ENCODE peak calls at places on chromosomes 16 and 17, in nine cellular contexts. T is ascending aorta; O is fibroblast of lung; N is CD4-positive, alpha-beta T cell; D is Caco-2; X is H7; K is hepatocyte; U is CD4-positive, CD25-positive, alpha-beta regulatory T cell; J is neuronal stem cell. Y is an unnamed sample.

GRCh38 chr17:39808409-39808997 is 55.6 kb downstream of the IKZF3 start:
- DNase-seq in T (no peak), O (no peak), N (no peak), D (no peak), X (no peak), K (peak; percentile 9), U (no peak), J (no peak), Y (no peak)

GRCh38 chr17:8408371-8408770 is 10.7 kb upstream of the RNF222 start:
- DNase-seq in T (no peak), O (no peak), N (no peak), D (no peak), X (peak; percentile 67), K (no peak), U (no peak), J (no peak), Y (peak; percentile 81)

GRCh38 chr16:9062301-9062700 is 29.1 kb upstream of the HAPSTR1 start:
- DNase-seq in T (no peak), O (no peak), N (no peak), D (no peak), X (no peak), K (no peak), U (no peak), J (no peak), Y (no peak)

GRCh38 chr16:48960830-48961229 is 320.8 kb downstream of the CBLN1 start:
- DNase-seq in T (no peak), O (no peak), N (no peak), D (no peak), X (no peak), K (no peak), U (no peak), J (no peak), Y (no peak)

GRCh38 chr17:82917656-82918345 is 78.0 kb upstream of the ZNF750 start:
- DNase-seq in T (no peak), O (no peak), N (peak; percentile 17), D (peak; percentile 55), X (peak; percentile 93), K (no peak), U (no peak), J (no peak), Y (peak; percentile 87)

GRCh38 chr16:59573528-59574271 is 839.6 kb upstream of the GOT2 start:
- DNase-seq in T (no peak), O (peak; percentile 88), N (no peak), D (no peak), X (no peak), K (no peak), U (no peak), J (no peak), Y (no peak)

GRCh38 chr16:71347146-71347545 is 11.4 kb upstream of the CALB2 start:
- DNase-seq in T (no peak), O (no peak), N (no peak), D (no peak), X (peak; percentile 18), K (no peak), U (no peak), J (no peak), Y (no peak)

GRCh38 chr16:86854058-86854621 is 275.8 kb downstream of the FOXL1 start:
- DNase-seq in T (no peak), O (peak; percentile 89), N (no peak), D (no peak), X (no peak), K (peak; percentile 62), U (no peak), J (no peak), Y (no peak)

GRCh38 chr16:26599786-26600107 is 467.0 kb upstream of the C16orf82 start:
- DNase-seq in T (no peak), O (no peak), N (no peak), D (no peak), X (peak; percentile 17), K (no peak), U (no peak), J (no peak), Y (peak; percentile 69)

DNA sequence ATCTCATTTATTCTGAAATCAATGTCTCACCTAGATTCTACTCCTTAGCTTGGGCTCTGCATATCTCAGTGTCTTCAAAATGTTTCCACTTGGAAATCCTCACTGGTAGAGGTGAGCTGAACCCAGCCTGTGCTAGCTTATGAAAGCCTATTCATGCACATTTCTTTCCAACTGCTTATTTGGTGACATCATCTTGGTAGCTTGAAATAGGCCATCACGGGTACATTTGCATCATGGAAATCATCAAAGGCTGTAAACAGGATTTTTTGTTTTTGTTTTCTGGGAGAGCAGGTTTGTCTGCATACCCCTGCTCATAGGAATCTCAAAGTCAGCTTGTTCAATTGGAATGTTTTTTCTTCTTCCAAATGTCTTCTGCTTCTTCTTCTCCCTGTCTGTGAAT is 130.8 kb downstream of the KCNJ18 start:
- DNase-seq in T (no peak), O (no peak), N (no peak), D (no peak), X (no peak), K (no peak), U (no peak), J (no peak), Y (no peak)
- H3K27me3 ChIP-seq in T (no peaks in the 10 kb centered on the region), O (no peaks in the 10 kb centered on the region), N (no peaks in the 10 kb centered on the region), D (no peaks in the 10 kb centered on the region), X (no peaks in the 10 kb centered on the region), K (no peaks in the 10 kb centered on the region), U (no peaks in the 10 kb centered on the region), J (no peaks in the 10 kb centered on the region), Y (no peaks in the 10 kb centered on the region)

DNA sequence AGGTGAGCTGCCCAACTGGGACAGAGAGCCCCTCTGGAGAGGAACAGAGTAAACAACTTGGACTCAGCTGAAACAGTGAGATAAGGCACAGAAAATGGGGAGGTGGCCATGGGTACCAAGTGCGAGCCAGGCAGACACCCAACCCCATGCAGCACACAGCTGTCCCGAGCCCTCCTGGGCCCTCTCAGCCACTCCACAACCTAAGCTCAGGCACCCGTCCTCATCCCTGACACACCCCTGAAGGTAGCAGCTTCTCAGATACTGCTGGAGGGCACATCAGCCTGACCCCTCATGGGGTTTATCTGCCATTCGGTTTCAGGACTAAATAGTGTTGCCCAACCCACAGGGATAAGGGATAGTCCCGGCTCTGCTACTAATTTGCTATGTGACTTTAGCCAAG is 4.8 kb upstream of the GFOD2 start:
- DNase-seq in T (no peak), O (no peak), N (no peak), D (no peak), X (no peak), K (no peak), U (no peak), J (no peak), Y (no peak)
- H3K27me3 ChIP-seq in T (no peaks in the 10 kb centered on the region), O (no peaks in the 10 kb centered on the region), N (no peaks in the 10 kb centered on the region), D (no peaks in the 10 kb centered on the region), X (no peaks in the 10 kb centered on the region), K (no peaks in the 10 kb centered on the region), U (no peaks in the 10 kb centered on the region), J (no peaks in the 10 kb centered on the region), Y (no peaks in the 10 kb centered on the region)

GRCh38 chr17:49156256-49156655 is 23.7 kb downstream of the B4GALNT2 start:
- DNase-seq in T (no peak), O (no peak), N (no peak), D (no peak), X (no peak), K (no peak), U (no peak), J (no peak), Y (no peak)
- H3K27me3 ChIP-seq in T (no peaks in the 10 kb centered on the region), O (peaks cover 2% of the 10 kb centered on the region), N (peaks cover 18% of the 10 kb centered on the region), D (no peaks in the 10 kb centered on the region), X (no peaks in the 10 kb centered on the region), K (peaks cover 5% of the 10 kb centered on the region), U (peaks cover 4% of the 10 kb centered on the region), J (peaks cover 22% of the 10 kb centered on the region), Y (no peaks in the 10 kb centered on the region)

GRCh38 chr17:74037320-74037719 is 166.2 kb upstream of the RPL38 start:
- DNase-seq in T (no peak), O (no peak), N (no peak), D (no peak), X (no peak), K (peak; percentile 70), U (no peak), J (no peak), Y (peak; percentile 83)

GRCh38 chr17:74031314-74032080 is 172.0 kb upstream of the RPL38 start:
- DNase-seq in T (no peak), O (no peak), N (no peak), D (no peak), X (no peak), K (no peak), U (no peak), J (no peak), Y (no peak)

GRCh38 chr17:74028717-74029116 is 174.8 kb upstream of the RPL38 start:
- DNase-seq in T (no peak), O (no peak), N (no peak), D (no peak), X (no peak), K (no peak), U (no peak), J (no peak), Y (no peak)

GRCh38 chr17:74027539-74027938 is 175.9 kb upstream of the RPL38 start:
- DNase-seq in T (no peak), O (no peak), N (no peak), D (no peak), X (no peak), K (no peak), U (no peak), J (no peak), Y (no peak)

GRCh38 chr17:74032222-74032621 is 171.3 kb upstream of the RPL38 start:
- DNase-seq in T (no peak), O (no peak), N (no peak), D (no peak), X (peak; percentile 50), K (no peak), U (no peak), J (no peak), Y (peak; percentile 75)
- H3K27me3 ChIP-seq in T (no peaks in the 10 kb centered on the region), O (no peaks in the 10 kb centered on the region), N (no peaks in the 10 kb centered on the region), D (no peaks in the 10 kb centered on the region), X (no peaks in the 10 kb centered on the region), K (peaks cover 4% of the 10 kb centered on the region), U (no peaks in the 10 kb centered on the region), J (peaks cover 28% of the 10 kb centered on the region), Y (no peaks in the 10 kb centered on the region)

GRCh38 chr17:47131761-47132160 is 57.3 kb downstream of the CDC27 start:
- DNase-seq in T (no peak), O (no peak), N (no peak), D (no peak), X (no peak), K (no peak), U (no peak), J (no peak), Y (no peak)

GRCh38 chr17:47135235-47135634 is 53.9 kb downstream of the CDC27 start:
- DNase-seq in T (no peak), O (no peak), N (no peak), D (no peak), X (no peak), K (no peak), U (no peak), J (no peak), Y (no peak)
- H3K27me3 ChIP-seq in T (no peaks in the 10 kb centered on the region), O (no peaks in the 10 kb centered on the region), N (no peaks in the 10 kb centered on the region), D (no peaks in the 10 kb centered on the region), X (no peaks in the 10 kb centered on the region), K (no peaks in the 10 kb centered on the region), U (no peaks in the 10 kb centered on the region), J (no peaks in the 10 kb centered on the region), Y (no peaks in the 10 kb centered on the region)

GRCh38 chr17:37838276-37838675 is 85.9 kb upstream of the TBC1D3K start:
- DNase-seq in T (no peak), O (no peak), N (no peak), D (no peak), X (no peak), K (no peak), U (no peak), J (no peak), Y (no peak)
- H3K27me3 ChIP-seq in T (no peaks in the 10 kb centered on the region), O (peaks cover 7% of the 10 kb centered on the region), N (peaks cover 4% of the 10 kb centered on the region), D (no peaks in the 10 kb centered on the region), X (no peaks in the 10 kb centered on the region), K (no peaks in the 10 kb centered on the region), U (no peaks in the 10 kb centered on the region), J (no peaks in the 10 kb centered on the region), Y (peaks cover 13% of the 10 kb centered on the region)

Y was measured in endodermal cell.